ENCODE peak calls at places on chromosomes 1 and 21, in five cellular contexts. D is CD4-positive, alpha-beta memory T cell; O is adipocyte; C is CD8-positive, alpha-beta memory T cell; I is HAP-1. L is an unnamed sample. For H3K4me1 and H3K36me3, the result is how much of the 10 kb centered on the place peaks cover.

GRCh38 chr1:94560333-94560732 is 18.8 kb upstream of the F3 start:
- DNase-seq in D (no peak), O (peak), C (no peak), I (no peak), L (no peak)

GRCh38 chr1:58338081-58338480 is 208.4 kb downstream of the OMA1 start:
- DNase-seq in D (no peak), O (no peak), C (no peak), I (no peak), L (no peak)

GRCh38 chr1:22914156-22914555 is 58.5 kb downstream of the LACTBL1 start:
- DNase-seq in D (no peak), O (no peak), C (no peak), I (no peak), L (no peak)

GRCh38 chr1:100523038-100523649 is 14.8 kb upstream of the GPR88 start:
- DNase-seq in D (no peak), O (no peak), C (no peak), I (no peak), L (no peak)

GRCh38 chr1:232385221-232385620 is 244.7 kb downstream of the SIPA1L2 start:
- DNase-seq in D (no peak), O (peak), C (no peak), I (no peak), L (no peak)

GRCh38 chr21:15027056-15027455 is 37.7 kb downstream of the NRIP1 start:
- DNase-seq in D (no peak), O (no peak), C (no peak), I (no peak), L (no peak)

GRCh38 chr1:22387888-22388564 is 63.6 kb upstream of the ZBTB40 start:
- DNase-seq in D (no peak), O (no peak), C (no peak), I (no peak), L (no peak)

GRCh38 chr1:209768354-209768774 is 12.5 kb downstream of the TRAF3IP3 start:
- DNase-seq in D (peak), O (no peak), C (peak), I (no peak), L (no peak)

GRCh38 chr1:2288816-2289536 is 60.9 kb downstream of the SKI start:
- DNase-seq in D (no peak), O (no peak), C (no peak), I (no peak), L (no peak)

GRCh38 chr1:213231795-213232231 is 180.8 kb downstream of the RPS6KC1 start:
- DNase-seq in D (no peak), O (no peak), C (no peak), I (no peak), L (no peak)

GRCh38 chr1:47752048-47752451 is 245.1 kb downstream of the TRABD2B start:
- DNase-seq in D (no peak), O (peak), C (no peak), I (no peak), L (no peak)

GRCh38 chr1:207787776-207788175 is 35.9 kb downstream of the CD46 start:
- DNase-seq in D (no peak), O (no peak), C (no peak), I (no peak), L (no peak)

GRCh38 chr1:147627435-147628110 is 42.8 kb downstream of the ACP6 start:
- DNase-seq in D (peak), O (peak), C (peak), I (peak), L (peak)

GRCh38 chr1:3942416-3943122 is 42.5 kb upstream of the C1orf174 start:
- DNase-seq in D (no peak), O (no peak), C (no peak), I (no peak), L (no peak)

GRCh38 chr1:166933633-166934032 is 41.7 kb downstream of the ILDR2 start:
- DNase-seq in D (no peak), O (no peak), C (no peak), I (no peak), L (no peak)

GRCh38 chr1:109792056-109792831 is 28.5 kb upstream of the EPS8L3 start:
- DNase-seq in D (no peak), O (peak), C (no peak), I (peak), L (peak)

GRCh38 chr21:41186763-41187536 is 19.0 kb downstream of the BACE2 start:
- DNase-seq in D (no peak), O (no peak), C (no peak), I (no peak), L (no peak)

GRCh38 chr1:89890085-89890754 is 69.4 kb downstream of the LRRC8D start:
- DNase-seq in D (no peak), O (peak), C (no peak), I (peak), L (no peak)

GRCh38 chr21:29419422-29419821 is 120.7 kb downstream of the BACH1 start:
- DNase-seq in D (no peak), O (no peak), C (no peak), I (no peak), L (no peak)

GRCh38 chr1:59063501-59063900 is 233.4 kb upstream of the FGGY start:
- DNase-seq in D (no peak), O (no peak), C (peak), I (no peak), L (no peak)

GRCh38 chr1:204084247-204084772 is 11.4 kb downstream of the SOX13 start:
- DNase-seq in D (no peak), O (no peak), C (no peak), I (no peak), L (peak)

GRCh38 chr1:230109871-230110667 is 43.0 kb downstream of the GALNT2 start:
- DNase-seq in D (peak), O (no peak), C (peak), I (peak), L (no peak)

GRCh38 chr1:33065301-33065700 is 15.7 kb upstream of the AZIN2 start:
- DNase-seq in D (no peak), O (no peak), C (no peak), I (no peak), L (no peak)

GRCh38 chr1:20265243-20265642 is 25.4 kb upstream of the VWA5B1 start:
- DNase-seq in D (no peak), O (no peak), C (no peak), I (no peak), L (no peak)

GRCh38 chr1:227542153-227543120 is 20.9 kb upstream of the ZNF678 start:
- DNase-seq in D (peak), O (peak), C (peak), I (no peak), L (peak)

GRCh38 chr1:54971317-54971791 is 9.1 kb upstream of the TMEM61 start:
- DNase-seq in D (no peak), O (no peak), C (no peak), I (no peak), L (no peak)

GRCh38 chr1:183873642-183874041 is 68.7 kb downstream of the RGL1 start:
- DNase-seq in D (peak), O (no peak), C (no peak), I (no peak), L (no peak)

GRCh38 chr21:37220433-37220980 is 46.6 kb downstream of the VPS26C start:
- DNase-seq in D (peak), O (peak), C (peak), I (peak), L (no peak)

GRCh38 chr1:94418664-94419655 is 771 bp downstream of the ABCD3 start:
- DNase-seq in D (no peak), O (peak), C (no peak), I (peak), L (peak)

GRCh38 chr1:183264132-183264531 is 78.1 kb downstream of the LAMC2 start:
- DNase-seq in D (no peak), O (no peak), C (no peak), I (no peak), L (no peak)

GRCh38 chr21:14096172-14096571 is 114.6 kb downstream of the LIPI start:
- DNase-seq in D (no peak), O (no peak), C (no peak), I (no peak), L (no peak)

GRCh38 chr1:206867716-206868115 is 2.3 kb downstream of the IL20 start:
- DNase-seq in D (no peak), O (no peak), C (no peak), I (no peak), L (no peak)

GRCh38 chr1:223556414-223557124 is 108.9 kb downstream of the CAPN8 start:
- DNase-seq in D (no peak), O (peak), C (no peak), I (peak), L (peak)

GRCh38 chr21:36542312-36543101 is 62.6 kb upstream of the CLDN14 start:
- DNase-seq in D (no peak), O (no peak), C (no peak), I (no peak), L (no peak)

GRCh38 chr1:217076902-217077301 is 353.7 kb upstream of the ESRRG start:
- DNase-seq in D (no peak), O (peak), C (no peak), I (peak), L (no peak)

GRCh38 chr1:183444243-183444642 is 26.1 kb upstream of the NMNAT2 start:
- DNase-seq in D (no peak), O (peak), C (no peak), I (no peak), L (no peak)

GRCh38 chr1:228314658-228315483 is 91.8 kb downstream of the TRIM11 start:
- DNase-seq in D (no peak), O (no peak), C (no peak), I (no peak), L (peak)

GRCh38 chr1:231478800-231479199 is 49.7 kb upstream of the TSNAX start:
- DNase-seq in D (no peak), O (no peak), C (no peak), I (peak), L (no peak)

GRCh38 chr1:152165291-152166077 is 6.5 kb upstream of the RPTN start:
- DNase-seq in D (no peak), O (no peak), C (no peak), I (no peak), L (no peak)

GRCh38 chr1:152162826-152163463 is 3.9 kb upstream of the RPTN start:
- DNase-seq in D (no peak), O (peak), C (no peak), I (no peak), L (no peak)

GRCh38 chr1:152166966-152167365 is 7.9 kb upstream of the RPTN start:
- DNase-seq in D (no peak), O (no peak), C (no peak), I (no peak), L (no peak)

GRCh38 chr1:152167835-152168534 is 9.0 kb upstream of the RPTN start:
- DNase-seq in D (no peak), O (no peak), C (no peak), I (no peak), L (no peak)

DNA sequence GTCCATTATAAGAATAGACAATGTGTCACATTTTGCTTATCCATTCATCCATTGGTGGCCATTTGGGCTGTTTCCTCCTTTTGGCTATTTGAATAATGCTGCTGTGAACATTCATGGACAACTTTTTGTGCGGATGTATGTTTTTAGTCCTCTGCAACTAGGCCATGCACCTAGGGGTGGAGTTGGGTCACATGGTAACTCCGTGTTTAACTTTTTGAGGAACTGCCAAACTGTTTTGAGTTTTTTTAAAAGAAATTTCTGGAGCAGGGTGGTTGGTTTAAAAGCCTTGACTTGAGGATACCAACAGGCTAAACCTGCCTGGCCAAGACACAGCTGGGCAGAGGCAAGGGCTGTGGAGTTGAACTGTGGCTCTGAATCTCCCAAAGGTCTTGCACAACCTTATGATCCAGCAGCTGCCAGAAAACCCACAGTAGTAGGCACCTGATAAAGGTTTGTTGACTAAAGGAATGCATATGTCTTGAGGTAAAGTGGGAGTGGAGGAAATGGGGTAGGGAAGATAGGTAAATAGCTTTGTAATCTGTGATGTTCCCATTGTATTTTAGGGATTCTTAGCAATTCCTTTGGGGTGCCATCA is 5.6 kb upstream of the RPTN start:
- DNase-seq in D (no peak), O (no peak), C (no peak), I (no peak), L (no peak)
- H3K4me1 ChIP-seq in D (under half), O (under half), C (under half), I (under half), L (under half)

DNA sequence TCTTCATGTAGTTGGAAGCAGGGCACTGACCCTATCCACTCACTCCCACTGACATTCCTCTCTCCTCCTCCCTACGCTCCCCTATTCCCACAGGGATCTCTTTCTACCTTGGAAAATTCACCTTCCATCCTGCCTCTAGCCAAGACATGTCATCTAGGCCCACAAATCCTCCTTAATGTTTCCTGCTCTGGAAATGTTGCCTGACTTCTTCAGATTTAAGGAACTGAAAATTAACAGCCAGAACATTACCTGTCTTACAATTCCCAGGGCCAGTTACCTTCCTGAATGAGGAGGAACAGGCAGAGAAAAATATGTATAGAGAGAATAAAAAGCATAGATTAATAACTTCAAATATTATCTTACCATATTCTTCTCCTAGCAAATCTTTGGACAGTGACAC is 147.3 kb downstream of the MRPL39 start:
- DNase-seq in D (no peak), O (no peak), C (no peak), I (no peak), L (no peak)
- H3K36me3 ChIP-seq in D (under half), O (under half), C (under half), I (under half), L (under half)

GRCh38 chr1:63322248-63322943 is at the start of gene FOXD3:
- DNase-seq in D (peak), O (peak), C (no peak), I (peak), L (peak)

GRCh38 chr1:63324779-63325119 is 2.4 kb downstream of the FOXD3 start:
- DNase-seq in D (no peak), O (no peak), C (no peak), I (no peak), L (no peak)

GRCh38 chr1:63321788-63322247 is 549 bp upstream of the FOXD3 start:
- DNase-seq in D (peak), O (no peak), C (no peak), I (no peak), L (no peak)

GRCh38 chr1:63323866-63324778 is 1.8 kb downstream of the FOXD3 start:
- DNase-seq in D (no peak), O (no peak), C (no peak), I (no peak), L (no peak)

GRCh38 chr1:63322944-63323865 is 838 bp downstream of the FOXD3 start:
- DNase-seq in D (peak), O (no peak), C (peak), I (peak), L (no peak)
- H3K4me3 ChIP-seq in D (peak), O (no peak), C (peak), I (peak), L (peak)

DNA sequence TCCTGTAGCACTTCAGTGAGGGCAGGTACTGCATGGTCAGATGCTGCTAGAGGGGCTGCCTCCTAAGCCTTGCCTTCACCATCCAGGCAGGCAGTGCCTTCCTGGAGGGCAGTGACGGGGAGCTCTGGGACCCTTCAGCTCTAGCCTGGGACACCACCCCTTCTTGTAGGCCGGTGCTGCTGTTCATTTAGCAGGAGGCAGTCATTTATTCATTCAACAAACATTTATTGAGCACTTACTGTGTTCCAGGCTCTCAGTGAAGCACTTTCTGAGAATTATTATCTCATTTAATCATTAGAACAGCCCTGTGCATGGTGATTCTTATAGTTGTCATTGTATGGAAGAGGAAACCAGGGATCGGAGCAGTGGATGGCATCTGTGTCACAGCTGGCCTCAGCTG is 28.5 kb downstream of the ARHGEF10L start:
- DNase-seq in D (no peak), O (no peak), C (no peak), I (no peak), L (no peak)
- H3K4me1 ChIP-seq in D (under half), O (half or more), C (under half), I (under half), L (half or more)

GRCh38 chr1:172510479-172510878 is 22.5 kb upstream of the SUCO start:
- DNase-seq in D (no peak), O (no peak), C (no peak), I (no peak), L (no peak)
- H3K36me3 ChIP-seq in D (under half), O (under half), C (under half), I (under half), L (under half)

GRCh38 chr1:102724741-102725140 is 383.6 kb downstream of the COL11A1 start:
- DNase-seq in D (no peak), O (no peak), C (no peak), I (no peak), L (no peak)

GRCh38 chr1:102726417-102726816 is 381.9 kb downstream of the COL11A1 start:
- DNase-seq in D (no peak), O (no peak), C (no peak), I (no peak), L (no peak)
- H3K4me3 ChIP-seq in D (no peak), O (no peak), C (no peak), I (no peak), L (no peak)

DNA sequence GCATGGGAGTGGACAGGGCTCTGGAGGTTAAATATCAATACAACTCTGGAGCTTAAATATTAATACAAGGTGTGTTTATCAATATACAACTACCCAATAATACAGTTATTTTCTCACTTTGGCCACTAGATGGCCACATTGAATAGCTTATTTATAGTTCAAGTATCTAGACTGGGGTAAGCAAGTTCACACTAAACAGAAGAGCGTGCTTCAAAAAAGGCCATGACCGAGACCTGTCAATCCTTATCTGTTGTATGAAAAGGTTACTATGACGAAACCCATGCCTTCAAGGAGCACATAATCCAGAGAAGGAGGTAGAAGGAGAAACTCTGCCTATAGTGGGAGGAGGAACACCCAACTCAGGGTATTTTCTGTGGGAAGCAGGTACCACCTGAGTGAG is 29.1 kb downstream of the CHML start:
- DNase-seq in D (peak), O (peak), C (peak), I (peak), L (no peak)
- H3K4me1 ChIP-seq in D (under half), O (under half), C (under half), I (under half), L (under half)

DNA sequence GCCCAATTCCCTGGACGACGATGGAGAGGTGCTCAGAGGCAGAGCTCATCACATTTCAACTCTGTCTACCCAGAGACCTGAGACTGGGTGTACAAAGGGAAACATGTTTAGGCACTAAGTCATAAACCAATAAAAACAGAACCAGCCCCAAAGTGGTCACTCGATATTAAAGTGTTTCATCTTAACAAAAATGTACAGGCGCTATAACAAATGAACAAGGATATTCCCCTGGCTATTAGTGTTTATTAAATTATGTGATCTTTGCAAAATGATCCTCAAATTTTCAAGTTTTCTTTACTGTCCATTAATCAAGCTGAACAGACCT is 43.6 kb downstream of the NPHP4 start:
- DNase-seq in D (no peak), O (no peak), C (no peak), I (no peak), L (no peak)
- H3K36me3 ChIP-seq in D (under half), O (under half), C (under half), I (under half), L (under half)

L was measured in psoas muscle.